ENCODE peak calls at places on chromosomes 3 and 15, in ten cellular contexts. P, W, V, F, J, B, M, S, X and O are unnamed samples.

GRCh38 chr15:73560501-73561117 is 72.6 kb downstream of the NPTN start:
- DNase-seq in V (no peak), S (peak), J (no peak), W (no peak), B (peak), X (no peak), M (peak), F (no peak), P (no peak), O (peak)

GRCh38 chr15:70101459-70102113 is 3.9 kb upstream of the TLE3 start:
- DNase-seq in W (peak), P (no peak), B (peak), V (peak), F (peak), S (peak), J (no peak), M (peak), X (peak), O (peak)

GRCh38 chr3:156160653-156161052 is 40.3 kb downstream of the KCNAB1 start:
- DNase-seq in S (no peak), F (no peak), P (no peak), V (no peak), M (no peak), J (no peak), W (no peak), X (no peak), B (no peak), O (no peak)

GRCh38 chr15:48340111-48340510 is 8.9 kb downstream of the DUT start:
- DNase-seq in P (no peak), B (no peak), S (no peak), J (no peak), M (no peak), W (no peak), X (no peak), F (no peak), V (no peak), O (no peak)

GRCh38 chr3:136960838-136961836 is 3.4 kb downstream of the IL20RB start:
- DNase-seq in B (peak), P (no peak), M (no peak), W (no peak), V (no peak), J (no peak), F (no peak), S (no peak), X (no peak), O (peak)

GRCh38 chr15:94080989-94081605 is 150.3 kb upstream of the MCTP2 start:
- DNase-seq in X (no peak), B (no peak), W (no peak), F (no peak), J (no peak), V (no peak), M (no peak), P (no peak), S (no peak), O (peak)

GRCh38 chr3:177357352-177358084 is 160.2 kb upstream of the TBL1XR1 start:
- DNase-seq in W (no peak), J (no peak), F (peak), S (peak), X (no peak), M (peak), P (no peak), V (peak), B (peak), O (peak)

GRCh38 chr3:33644598-33644997 is 73.5 kb downstream of the CLASP2 start:
- DNase-seq in W (no peak), J (no peak), S (no peak), F (no peak), B (no peak), M (no peak), P (no peak), V (no peak), X (no peak), O (no peak)

GRCh38 chr3:47283596-47284364 is 1.0 kb downstream of the KLHL18 start:
- DNase-seq in V (no peak), W (no peak), P (no peak), B (peak), M (peak), F (no peak), J (no peak), X (peak), S (peak), O (peak)

GRCh38 chr3:124846189-124846588 is 41.0 kb downstream of the ITGB5 start:
- DNase-seq in B (no peak), J (no peak), S (no peak), M (peak), W (no peak), F (no peak), V (peak), P (peak), X (no peak), O (no peak)
- H3K4me3 ChIP-seq in B (no peak), J (no peak), S (no peak), M (no peak), W (no peak), F (no peak), V (no peak), P (no peak), X (no peak), O (no peak)

DNA sequence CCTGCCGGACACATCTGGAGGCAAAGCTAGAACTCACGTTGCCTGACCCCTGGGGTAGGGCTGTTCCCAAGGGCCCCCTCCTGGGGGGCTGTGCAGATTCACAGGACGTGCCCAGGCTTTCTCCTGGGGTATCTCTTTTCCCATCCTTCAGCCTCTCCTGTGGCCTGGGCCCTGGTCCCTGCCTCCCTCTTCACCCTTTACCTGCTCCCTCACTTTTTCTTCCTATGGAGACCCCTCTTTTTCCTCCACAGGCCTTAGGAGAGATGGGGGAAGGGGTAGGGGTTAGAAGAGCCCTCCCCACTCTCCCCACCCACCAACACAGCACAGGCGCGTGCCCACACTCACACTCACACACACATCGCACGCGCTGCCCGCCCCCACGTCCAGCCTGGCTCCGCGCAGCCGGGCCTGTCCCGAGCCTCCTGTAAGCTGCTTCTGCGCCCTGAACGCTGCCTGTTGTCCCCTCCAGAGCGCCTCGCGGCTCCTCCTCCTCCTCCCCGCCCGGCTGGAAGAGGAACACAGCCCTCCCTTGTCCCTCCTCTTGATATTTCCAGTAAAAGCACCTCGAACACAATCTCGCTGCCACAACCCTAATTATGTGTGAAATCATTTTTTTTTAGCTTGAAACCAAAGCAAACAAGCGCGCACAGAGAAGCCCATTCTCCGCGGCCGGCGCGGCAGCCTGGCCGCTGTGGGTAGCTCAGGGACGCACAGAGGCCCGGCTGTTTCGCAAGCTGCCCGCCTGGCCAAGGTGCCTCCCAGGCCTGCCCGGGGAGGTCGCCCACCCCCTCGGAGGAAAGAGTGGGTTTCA is 33.9 kb upstream of the ACAN start:
- DNase-seq in P (no peak), W (no peak), X (peak), M (no peak), J (peak), B (no peak), S (peak), V (no peak), F (no peak), O (no peak)
- H3K4me3 ChIP-seq in P (no peak), W (peak), X (peak), M (no peak), J (peak), B (no peak), S (peak), V (no peak), F (no peak), O (no peak)

DNA sequence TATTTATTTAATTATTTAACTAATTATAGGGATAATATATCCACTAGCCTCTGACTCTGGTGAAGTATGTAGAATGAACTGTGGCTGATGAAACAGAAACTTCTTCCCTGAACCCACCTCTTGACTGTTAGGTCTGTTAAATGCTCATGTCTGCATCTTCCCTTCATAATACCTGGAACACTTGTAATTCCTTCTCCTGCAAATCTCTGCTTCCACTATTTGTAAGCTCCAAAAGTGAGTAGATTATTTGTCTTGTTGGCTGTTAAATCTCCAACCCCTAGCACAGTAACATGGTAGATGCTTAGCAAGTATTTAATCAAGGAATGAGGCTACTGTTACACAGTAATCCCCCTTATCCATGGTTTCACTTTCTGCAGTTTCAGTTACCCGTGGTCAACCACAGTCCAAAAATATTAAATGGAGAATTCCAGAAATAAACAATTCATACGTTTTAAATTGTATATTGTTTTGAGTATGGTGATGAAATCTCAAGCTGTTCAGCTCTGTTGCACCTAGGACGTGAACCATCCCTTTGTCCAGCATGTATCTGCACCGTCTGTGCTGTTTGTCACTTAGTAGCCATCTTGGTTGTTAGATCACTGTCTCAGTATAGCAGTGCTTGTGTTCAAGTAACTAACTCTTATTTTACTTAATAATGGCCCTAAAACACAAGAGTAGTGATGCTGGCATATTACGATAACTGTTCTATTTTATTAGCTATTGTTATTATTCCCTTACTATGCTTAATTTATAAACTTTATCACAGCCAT is 5.7 kb downstream of the TTBK2 start:
- DNase-seq in V (no peak), S (no peak), J (no peak), X (no peak), P (no peak), W (no peak), F (no peak), B (peak), M (peak), O (no peak)
- H3K4me3 ChIP-seq in V (peak), S (no peak), J (no peak), X (no peak), P (no peak), W (no peak), F (no peak), B (peak), M (peak), O (no peak)

DNA sequence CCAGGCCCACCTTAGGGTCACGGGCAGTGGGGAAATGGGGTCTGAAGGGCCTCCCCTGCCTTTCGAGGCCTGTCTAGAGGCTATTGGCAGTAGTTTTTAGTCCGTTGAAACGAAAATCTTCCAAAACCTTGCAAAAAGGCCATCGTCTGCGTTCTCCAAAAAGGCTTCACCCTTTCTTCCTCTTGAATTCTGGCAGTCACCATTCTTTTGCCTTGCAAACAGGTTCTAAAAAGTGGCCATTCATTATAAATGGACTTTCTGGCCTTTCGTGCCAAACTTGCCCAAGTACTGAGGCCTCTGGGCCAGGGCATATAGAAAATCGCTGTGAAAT is 367 bp upstream of the TARS3 start:
- DNase-seq in F (no peak), M (no peak), V (no peak), X (no peak), S (no peak), W (no peak), B (no peak), P (no peak), J (no peak), O (no peak)
- H3K4me3 ChIP-seq in F (no peak), M (peak), V (peak), X (no peak), S (peak), W (peak), B (peak), P (no peak), J (peak), O (no peak)